ENCODE peak calls at places on chromosomes 12 and 14, in eight cellular contexts. E, H, L, X, N, K, A and S are unnamed samples.

GRCh38 chr12:12563529-12563928 is 866 bp upstream of the DUSP16 start:
- DNase-seq in E (peak; percentile 25), H (no peak), L (no peak), X (no peak), K (no peak), N (peak; percentile 7), A (peak; percentile 20), S (no peak)

GRCh38 chr14:50249118-50249775 is 17.9 kb upstream of the SOS2 start:
- DNase-seq in N (no peak), H (no peak), L (no peak), E (no peak), A (peak; percentile 97), X (no peak), K (no peak), S (no peak)

GRCh38 chr12:57864382-57864781 is 17.9 kb upstream of the CTDSP2 start:
- DNase-seq in K (no peak), H (no peak), E (no peak), A (no peak), N (peak; percentile 64), L (no peak), X (no peak), S (no peak)

GRCh38 chr12:26523708-26524150 is 309.3 kb downstream of the ITPR2 start:
- DNase-seq in L (peak; percentile 96), X (no peak), A (peak; percentile 80), N (no peak), E (peak; percentile 92), H (no peak), K (no peak), S (no peak)

GRCh38 chr14:100213587-100213955 is 25.4 kb upstream of the YY1 start:
- DNase-seq in L (no peak), K (peak; percentile 50), A (no peak), H (no peak), N (no peak), X (no peak), E (no peak), S (no peak)

GRCh38 chr12:120500577-120500976 is 4.7 kb downstream of the DYNLL1 start:
- DNase-seq in H (no peak), A (no peak), E (no peak), N (no peak), K (no peak), L (peak; percentile 39), X (no peak), S (no peak)

GRCh38 chr14:77924392-77924948 is 124.6 kb downstream of the ADCK1 start:
- DNase-seq in X (no peak), L (no peak), A (no peak), H (no peak), K (no peak), N (no peak), E (no peak), S (no peak)

GRCh38 chr12:50599366-50600095 is 94.7 kb downstream of the DIP2B start:
- DNase-seq in H (no peak), L (no peak), E (no peak), N (no peak), X (no peak), A (peak; percentile 46), K (no peak), S (no peak)

GRCh38 chr14:21734457-21735074 is 60.9 kb upstream of the OR4E1 start:
- DNase-seq in E (peak; percentile 34), A (peak; percentile 70), L (peak; percentile 24), N (peak; percentile 78), K (peak; percentile 92), X (peak; percentile 70), H (peak; percentile 81), S (peak; percentile 33)

GRCh38 chr14:93010543-93011541 is 87.9 kb downstream of the CHGA start:
- DNase-seq in N (no peak), L (no peak), X (no peak), E (no peak), A (no peak), K (no peak), H (no peak), S (peak; percentile 40)

GRCh38 chr14:64026600-64026999 is 173.8 kb downstream of the SYNE2 start:
- DNase-seq in A (no peak), L (no peak), K (no peak), N (no peak), H (no peak), E (no peak), X (no peak), S (no peak)

GRCh38 chr12:6074979-6075585 is 49.4 kb downstream of the VWF start:
- DNase-seq in A (peak; percentile 16), L (no peak), N (peak; percentile 51), X (no peak), K (no peak), E (no peak), H (no peak), S (no peak)

DNA sequence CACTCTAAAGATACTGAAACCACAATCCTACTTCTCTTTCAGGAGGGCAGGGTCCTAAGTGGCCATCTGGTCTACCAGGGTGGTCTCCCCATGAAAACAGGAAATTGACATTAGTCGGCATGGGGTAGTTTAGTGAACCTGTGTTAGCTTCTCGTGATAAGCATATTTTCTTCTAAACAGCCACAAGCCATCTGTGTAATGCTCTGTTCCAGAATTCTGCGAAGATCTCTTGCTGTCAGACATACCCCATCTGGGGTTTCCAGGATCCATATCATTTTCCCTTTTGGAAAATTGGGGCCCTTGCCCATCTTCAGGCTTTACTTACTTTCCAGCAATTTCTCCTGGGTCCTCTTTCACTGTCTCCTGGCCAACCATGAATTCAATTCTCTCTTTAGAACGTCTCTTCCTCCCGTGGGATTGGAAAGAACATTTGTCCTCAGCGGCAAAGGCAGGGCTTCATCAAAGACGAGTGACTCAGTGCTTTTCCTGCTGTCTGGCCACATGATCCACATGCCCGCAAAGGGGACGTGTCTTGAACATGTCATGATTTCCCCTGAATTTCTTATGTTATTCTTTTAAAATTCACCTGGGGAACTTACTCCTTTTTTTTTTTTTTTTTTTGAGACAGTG is 21.4 kb upstream of the NCOR2 start:
- DNase-seq in A (peak; percentile 46), N (no peak), H (peak; percentile 58), X (no peak), E (peak; percentile 51), L (peak; percentile 72), K (no peak), S (peak; percentile 60)
- H3K4me3 ChIP-seq in A (no peak overlapping the region), N (no peak overlapping the region), H (no peak overlapping the region), X (no peak overlapping the region), E (peak overlapping the region; percentile 41), L (no peak overlapping the region), K (no peak overlapping the region), S (no peak overlapping the region)

GRCh38 chr12:105409881-105410471 is 79.5 kb downstream of the C12orf75 start:
- DNase-seq in L (peak; percentile 64), E (peak; percentile 35), K (no peak), H (no peak), A (no peak), X (no peak), N (no peak), S (peak; percentile 27)
- H2AFZ ChIP-seq in L (no peak overlapping the region), E (no peak overlapping the region), K (no peak overlapping the region), H (no peak overlapping the region), A (no peak overlapping the region), X (no peak overlapping the region), N (peak overlapping the region; percentile 45), S (no peak overlapping the region)

DNA sequence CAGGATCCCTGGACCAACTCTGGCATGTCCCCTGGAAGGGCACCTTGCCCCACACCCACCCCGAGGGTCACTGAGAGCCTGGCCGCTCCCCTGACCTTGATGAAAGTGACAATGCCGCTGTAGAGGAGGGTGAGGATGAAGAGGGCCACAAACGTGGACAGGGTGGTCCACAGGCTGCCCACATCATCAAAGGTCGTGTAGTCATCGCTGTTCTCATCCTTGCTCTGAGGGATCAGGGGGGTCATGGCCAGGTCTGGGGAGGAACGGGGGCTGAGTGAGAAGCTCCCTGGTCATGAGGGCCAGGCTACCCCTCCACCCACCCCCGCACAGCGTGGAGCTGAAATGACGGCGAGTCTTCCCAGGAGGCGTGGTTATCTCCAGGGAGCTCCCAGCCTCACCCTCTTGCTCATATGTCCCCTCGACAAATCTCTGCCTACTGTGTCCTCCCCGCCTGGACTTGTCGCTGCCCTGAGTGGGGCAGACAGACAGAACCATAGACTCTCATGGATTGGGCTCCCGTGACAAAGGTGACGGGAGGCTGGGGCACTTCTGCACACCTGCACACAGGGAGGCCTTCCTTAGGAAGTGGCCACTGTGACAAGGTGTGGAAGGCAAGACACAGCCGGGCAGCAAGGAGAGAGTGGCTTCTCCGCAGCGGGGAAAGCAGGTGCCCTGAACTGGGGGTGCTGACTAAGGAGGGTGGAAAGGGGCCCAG is 311.1 kb downstream of the TMEM121 start:
- DNase-seq in L (no peak), X (peak; percentile 1), A (no peak), N (no peak), E (no peak), H (no peak), K (no peak), S (no peak)
- H3K9me3 ChIP-seq in L (no peaks in the 10 kb centered on the region), X (peaks cover 4% of the 10 kb centered on the region), A (peaks cover 62% of the 10 kb centered on the region), N (peaks cover 9% of the 10 kb centered on the region), E (peaks cover 33% of the 10 kb centered on the region), H (no peaks in the 10 kb centered on the region), K (no peaks in the 10 kb centered on the region), S (no peaks in the 10 kb centered on the region)

GRCh38 chr12:112546339-112546738 is 127.6 kb downstream of the PTPN11 start:
- DNase-seq in K (no peak), E (no peak), N (no peak), X (no peak), H (no peak), L (no peak), A (peak; percentile 4), S (no peak)

GRCh38 chr12:112549031-112549430 is 130.3 kb downstream of the PTPN11 start:
- DNase-seq in A (no peak), N (no peak), H (no peak), L (no peak), E (no peak), X (no peak), K (peak; percentile 54), S (no peak)

GRCh38 chr12:112551681-112552080 is 132.9 kb downstream of the PTPN11 start:
- DNase-seq in E (no peak), A (no peak), X (no peak), K (no peak), N (no peak), H (no peak), L (no peak), S (no peak)

GRCh38 chr12:112543666-112544185 is 125.0 kb downstream of the PTPN11 start:
- DNase-seq in E (no peak), K (no peak), N (no peak), X (no peak), L (no peak), A (no peak), H (no peak), S (no peak)

DNA sequence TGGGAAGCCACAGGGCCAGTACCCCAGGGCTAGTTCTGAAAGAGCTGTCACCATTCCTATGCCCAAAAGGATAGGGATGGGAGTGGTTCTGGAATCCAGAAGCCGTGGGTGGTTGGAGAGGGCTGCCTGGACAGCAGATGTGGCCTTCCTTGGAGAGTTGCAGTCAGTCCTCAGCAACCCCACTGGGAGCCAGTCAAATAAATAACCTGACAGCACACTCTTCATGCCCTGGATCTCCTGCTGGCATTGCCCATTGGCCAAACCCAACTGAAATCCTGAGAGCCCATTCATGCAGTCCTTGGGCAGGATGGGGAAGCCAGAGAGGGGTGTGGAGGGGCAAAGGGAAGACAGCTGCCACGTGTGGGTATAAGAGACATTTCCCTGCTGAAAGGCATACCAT is 128.2 kb downstream of the PTPN11 start:
- DNase-seq in L (no peak), N (no peak), H (no peak), K (no peak), E (no peak), X (no peak), A (peak; percentile 42), S (no peak)
- H3K4me3 ChIP-seq in L (no peak overlapping the region), N (no peak overlapping the region), H (no peak overlapping the region), K (no peak overlapping the region), E (no peak overlapping the region), X (no peak overlapping the region), A (no peak overlapping the region), S (no peak overlapping the region)